ENCODE peak calls at places on chromosomes 6 and 20, in four cellular contexts. X is GM06990; W is activated T-cell treated with anti-CD3 and anti-CD28 coated beads, Interleukin-2, amount 50 U/mL, for 72 hours; N is heart left ventricle. T is an unnamed sample.
A peak's percentile ranks its signal among the peaks of the same experiment; 100 is the strongest.

GRCh38 chr6:66930559-66931290 is 1223.7 kb upstream of the EYS start:
- DNase-seq in X (no peak), W (no peak), N (no peak), T (no peak)

GRCh38 chr6:142846459-142846831 is 98.5 kb downstream of the HIVEP2 start:
- DNase-seq in X (no peak), W (no peak), N (no peak), T (no peak)

GRCh38 chr6:29845405-29846006 is 17.9 kb downstream of the HLA-G start:
- DNase-seq in X (no peak), W (peak; percentile 84), N (no peak), T (no peak)

GRCh38 chr6:46410330-46410953 is 80.8 kb downstream of the RCAN2 start:
- DNase-seq in X (peak; percentile 11), W (peak; percentile 14), N (no peak), T (peak; percentile 22)

GRCh38 chr6:133635447-133635846 is 253.5 kb upstream of the TCF21 start:
- DNase-seq in X (no peak), W (no peak), N (no peak), T (no peak)

GRCh38 chr6:49980898-49981297 is 11.5 kb upstream of the DEFB113 start:
- DNase-seq in X (peak; percentile 41), W (no peak), N (no peak), T (no peak)

GRCh38 chr6:56911847-56912246 is 43.1 kb upstream of the BEND6 start:
- DNase-seq in X (no peak), W (no peak), N (no peak), T (no peak)

GRCh38 chr6:160733045-160733646 is 31.1 kb downstream of the PLG start:
- DNase-seq in X (peak; percentile 29), W (peak; percentile 29), N (peak; percentile 32), T (no peak)

GRCh38 chr6:1584996-1585668 is 24.6 kb upstream of the FOXC1 start:
- DNase-seq in X (no peak), W (no peak), N (no peak), T (no peak)

GRCh38 chr6:29483186-29483585 is 4.6 kb downstream of the MAS1L start:
- DNase-seq in X (no peak), W (no peak), N (no peak), T (no peak)

GRCh38 chr6:11370191-11371018 is 137.9 kb upstream of the NEDD9 start:
- DNase-seq in X (no peak), W (no peak), N (peak; percentile 64), T (no peak)

GRCh38 chr20:1833216-1833615 is 62.0 kb upstream of the SIRPA start:
- DNase-seq in X (no peak), W (no peak), N (no peak), T (no peak)

GRCh38 chr6:49646942-49647341 is 10.3 kb upstream of the RHAG start:
- DNase-seq in X (no peak), W (no peak), N (no peak), T (no peak)

GRCh38 chr6:33755070-33755869 is 8.6 kb upstream of the IP6K3 start:
- DNase-seq in X (no peak), W (no peak), N (no peak), T (no peak)

GRCh38 chr20:50434653-50435396 is 75.4 kb upstream of the PTPN1 start:
- DNase-seq in X (no peak), W (no peak), N (no peak), T (peak; percentile 60)

GRCh38 chr6:93105017-93105416 is 314.3 kb downstream of the EPHA7 start:
- DNase-seq in X (no peak), W (no peak), N (no peak), T (no peak)

GRCh38 chr20:61134286-61135035 is 117.6 kb upstream of the CDH4 start:
- DNase-seq in X (no peak), W (no peak), N (no peak), T (no peak)

GRCh38 chr20:50957276-50957675 is 1.1 kb downstream of the DPM1 start:
- DNase-seq in X (no peak), W (no peak), N (no peak), T (no peak)

GRCh38 chr6:108800510-108800909 is 47.7 kb upstream of the ARMC2 start:
- DNase-seq in X (no peak), W (no peak), N (no peak), T (peak; percentile 42)

GRCh38 chr20:46959081-46959692 is 64.5 kb downstream of the EYA2 start:
- DNase-seq in X (no peak), W (no peak), N (no peak), T (no peak)

GRCh38 chr6:38584731-38585130 is 55.0 kb downstream of the BTBD9 start:
- DNase-seq in X (no peak), W (no peak), N (no peak), T (no peak)

GRCh38 chr6:126210398-126211075 is 129.4 kb upstream of the CENPW start:
- DNase-seq in X (no peak), W (no peak), N (no peak), T (no peak)

GRCh38 chr6:140051521-140052455 is 677.3 kb upstream of the CITED2 start:
- DNase-seq in X (no peak), W (no peak), N (no peak), T (no peak)

GRCh38 chr6:135128268-135128914 is 52.7 kb upstream of the MYB start:
- DNase-seq in X (peak; percentile 55), W (peak; percentile 71), N (no peak), T (no peak)

GRCh38 chr6:43481075-43481474 is 3.7 kb downstream of the TJAP1 start:
- DNase-seq in X (no peak), W (peak; percentile 44), N (no peak), T (no peak)

GRCh38 chr6:130843575-130844320 is 16.5 kb downstream of the SMLR1 start:
- DNase-seq in X (no peak), W (no peak), N (no peak), T (no peak)

GRCh38 chr6:75296811-75297779 is 12.5 kb upstream of the TMEM30A start:
- DNase-seq in X (peak; percentile 49), W (no peak), N (no peak), T (no peak)

GRCh38 chr6:116579143-116579542 is 7.8 kb downstream of the RWDD1 start:
- DNase-seq in X (no peak), W (no peak), N (no peak), T (no peak)

GRCh38 chr20:20366551-20366895 is 1.4 kb upstream of the INSM1 start:
- DNase-seq in X (no peak), W (no peak), N (no peak), T (no peak)

GRCh38 chr6:53335224-53335994 is 13.3 kb downstream of the ELOVL5 start:
- DNase-seq in X (peak; percentile 75), W (peak; percentile 66), N (peak; percentile 46), T (no peak)

GRCh38 chr6:34103321-34103720 is 42.6 kb downstream of the GRM4 start:
- DNase-seq in X (no peak), W (no peak), N (no peak), T (no peak)

GRCh38 chr6:40671338-40672050 is 84.3 kb upstream of the LRFN2 start:
- DNase-seq in X (no peak), W (no peak), N (no peak), T (no peak)

GRCh38 chr6:170010665-170011232 is 259.3 kb downstream of the ERMARD start:
- DNase-seq in X (no peak), W (no peak), N (no peak), T (no peak)

GRCh38 chr6:40727272-40727671 is 140.1 kb upstream of the LRFN2 start:
- DNase-seq in X (no peak), W (no peak), N (no peak), T (no peak)

GRCh38 chr6:18561006-18561750 is 174.0 kb downstream of the RNF144B start:
- DNase-seq in X (no peak), W (no peak), N (no peak), T (peak; percentile 45)